ENCODE peak calls at places on chromosomes 5 and 9, in six cellular contexts. D is WERI-Rb-1, A is upper lobe of right lung, I is thoracic aorta, T is AG10803, R is cardiac muscle cell. Q is an unnamed sample.

GRCh38 chr5:170267431-170268152 is 30.0 kb downstream of the LCP2 start:
- DNase-seq in D (peak), A (peak), I (no peak), T (peak), R (peak), Q (peak)

GRCh38 chr9:29691758-29692407 is 2118.6 kb upstream of the C9orf72 start:
- DNase-seq in D (peak), A (no peak), I (no peak), T (no peak), R (peak), Q (peak)

GRCh38 chr9:120610975-120611689 is 31.2 kb upstream of the CDK5RAP2 start:
- DNase-seq in D (no peak), A (no peak), I (no peak), T (peak), R (no peak), Q (no peak)

GRCh38 chr9:86754581-86754980 is 192.7 kb downstream of the GAS1 start:
- DNase-seq in D (no peak), A (no peak), I (no peak), T (no peak), R (no peak), Q (no peak)

GRCh38 chr9:96302021-96302420 is at the start of gene HSD17B3:
- DNase-seq in D (no peak), A (no peak), I (no peak), T (no peak), R (no peak), Q (no peak)

GRCh38 chr5:43425965-43426364 is 13.8 kb upstream of the CCL28 start:
- DNase-seq in D (no peak), A (no peak), I (no peak), T (peak), R (no peak), Q (no peak)

GRCh38 chr5:53170748-53171349 is 61.3 kb upstream of the MOCS2 start:
- DNase-seq in D (no peak), A (no peak), I (no peak), T (peak), R (peak), Q (no peak)

GRCh38 chr9:113828211-113828610 is 47.9 kb upstream of the ZNF618 start:
- DNase-seq in D (no peak), A (no peak), I (no peak), T (no peak), R (no peak), Q (no peak)

GRCh38 chr5:67746103-67746502 is 469.5 kb upstream of the PIK3R1 start:
- DNase-seq in D (no peak), A (no peak), I (no peak), T (no peak), R (no peak), Q (no peak)

GRCh38 chr9:131755541-131756198 is 15.8 kb upstream of the RAPGEF1 start:
- DNase-seq in D (peak), A (peak), I (no peak), T (peak), R (peak), Q (peak)

GRCh38 chr9:127426756-127427155 is 2.6 kb downstream of the ZNF79 start:
- DNase-seq in D (no peak), A (no peak), I (no peak), T (no peak), R (no peak), Q (no peak)

GRCh38 chr9:114048533-114049452 is 29.3 kb downstream of the AMBP start:
- DNase-seq in D (no peak), A (no peak), I (no peak), T (no peak), R (no peak), Q (no peak)

GRCh38 chr5:68894673-68895072 is 199.1 kb upstream of the SLC30A5 start:
- DNase-seq in D (no peak), A (no peak), I (no peak), T (peak), R (no peak), Q (no peak)

GRCh38 chr9:130343445-130343918 is 77.9 kb downstream of the HMCN2 start:
- DNase-seq in D (peak), A (no peak), I (no peak), T (no peak), R (peak), Q (peak)

GRCh38 chr9:8558176-8558575 is 758.6 kb upstream of the DMAC1 start:
- DNase-seq in D (no peak), A (no peak), I (no peak), T (no peak), R (no peak), Q (no peak)

GRCh38 chr9:134039386-134040175 is 14.3 kb downstream of the BRD3OS start:
- DNase-seq in D (no peak), A (no peak), I (no peak), T (no peak), R (no peak), Q (no peak)

GRCh38 chr9:127075592-127076380 is 46.6 kb downstream of the ANGPTL2 start:
- DNase-seq in D (peak), A (no peak), I (no peak), T (no peak), R (no peak), Q (no peak)

GRCh38 chr5:23208959-23209431 is 298.4 kb upstream of the PRDM9 start:
- DNase-seq in D (peak), A (no peak), I (no peak), T (no peak), R (peak), Q (no peak)

GRCh38 chr5:172683264-172683663 is 42.2 kb downstream of the NEURL1B start:
- DNase-seq in D (no peak), A (no peak), I (no peak), T (no peak), R (no peak), Q (no peak)

GRCh38 chr5:172681421-172681820 is 40.4 kb downstream of the NEURL1B start:
- DNase-seq in D (no peak), A (no peak), I (no peak), T (no peak), R (no peak), Q (no peak)

GRCh38 chr5:172686111-172686510 is 45.0 kb downstream of the NEURL1B start:
- DNase-seq in D (no peak), A (no peak), I (no peak), T (no peak), R (no peak), Q (no peak)

GRCh38 chr5:172685036-172685435 is 44.0 kb downstream of the NEURL1B start:
- DNase-seq in D (no peak), A (no peak), I (no peak), T (no peak), R (no peak), Q (no peak)

DNA sequence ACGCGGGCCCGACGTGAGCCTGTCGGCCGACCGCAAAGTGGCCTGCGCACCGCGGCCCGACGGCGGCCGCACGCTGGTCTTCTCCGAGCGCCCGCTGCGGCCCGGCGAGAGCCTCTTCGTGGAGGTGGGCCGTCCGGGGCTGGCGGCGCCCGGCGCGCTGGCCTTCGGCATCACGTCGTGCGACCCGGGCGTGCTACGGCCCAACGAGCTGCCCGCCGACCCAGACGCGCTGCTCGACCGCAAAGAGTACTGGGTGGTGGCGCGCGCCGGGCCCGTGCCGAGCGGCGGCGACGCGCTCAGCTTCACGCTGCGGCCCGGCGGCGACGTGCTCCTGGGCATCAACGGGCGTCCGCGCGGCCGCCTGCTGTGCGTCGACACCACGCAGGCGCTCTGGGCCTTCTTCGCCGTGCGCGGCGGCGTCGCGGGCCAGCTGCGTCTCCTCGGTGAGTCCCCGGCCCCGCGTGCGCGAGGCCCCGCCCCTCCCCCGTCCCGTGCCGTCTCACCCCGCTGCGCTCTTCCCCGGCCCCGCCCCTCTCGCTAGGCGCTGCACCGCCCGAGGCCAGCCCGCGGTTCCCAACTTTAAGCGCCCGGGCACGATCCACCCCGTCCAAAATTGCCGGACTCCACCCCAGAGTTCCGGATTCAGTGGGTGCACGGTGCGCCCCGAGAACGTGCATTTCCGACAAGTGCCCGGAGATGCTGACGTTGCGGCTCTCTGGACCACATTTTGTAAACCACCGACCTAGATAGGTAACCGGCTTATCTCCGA is 42.8 kb downstream of the NEURL1B start:
- DNase-seq in D (no peak), A (no peak), I (no peak), T (no peak), R (no peak), Q (no peak)
- TF ChIP-seq CTCF in D (no peak), A (no peak), I (no peak), T (no peak), R (no peak), Q (no peak)

DNA sequence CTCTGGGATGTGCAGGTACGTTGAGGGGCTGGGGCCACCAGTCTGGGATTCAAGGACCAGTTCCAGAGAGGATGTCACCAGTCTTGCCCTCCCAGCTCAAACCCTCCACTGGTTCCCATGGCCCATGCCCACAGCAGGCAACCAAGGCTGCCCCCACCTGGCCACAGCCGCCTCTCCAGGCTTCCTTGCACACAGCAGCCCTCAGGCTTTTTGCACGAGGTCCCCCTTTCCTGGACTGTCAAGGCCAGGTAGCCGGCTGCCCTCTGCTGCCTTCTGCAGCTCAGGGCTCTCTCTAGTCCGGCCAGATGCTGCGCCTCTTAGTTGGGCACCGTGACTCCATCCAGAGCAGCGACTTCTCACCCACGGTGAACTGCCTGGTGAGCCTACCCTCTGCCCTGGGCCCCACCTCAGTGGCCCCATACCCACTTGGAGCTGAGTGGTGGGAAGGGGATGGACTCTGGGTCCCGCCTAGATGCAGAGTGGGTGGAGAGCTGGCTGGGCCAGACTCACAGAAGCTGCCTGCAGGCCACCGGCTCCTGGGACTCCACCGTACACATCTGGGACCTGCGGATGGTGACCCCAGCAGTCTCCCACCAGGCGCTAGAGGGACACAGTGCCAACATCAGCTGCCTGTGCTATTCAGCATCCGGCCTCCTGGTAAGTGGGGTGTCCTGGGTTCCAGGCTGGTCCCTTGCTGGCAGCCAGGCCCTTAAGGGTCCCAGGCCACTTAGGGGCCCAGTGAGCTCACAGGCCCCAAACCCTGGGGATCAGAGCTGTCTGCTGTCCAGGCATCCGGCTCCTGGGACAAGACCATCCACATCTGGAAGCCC is 2.9 kb downstream of the WDR38 start:
- DNase-seq in D (peak), A (no peak), I (no peak), T (no peak), R (peak), Q (peak)
- TF ChIP-seq CTCF in D (peak), A (no peak), I (no peak), T (peak), R (peak), Q (no peak)

GRCh38 chr5:127442085-127442484 is 75.4 kb upstream of the PRRC1 start:
- DNase-seq in D (no peak), A (no peak), I (no peak), T (no peak), R (peak), Q (no peak)
- TF ChIP-seq CTCF in D (no peak), A (peak), I (no peak), T (peak), R (peak), Q (peak)

GRCh38 chr9:76218868-76219462 is 175.3 kb downstream of the RFK start:
- DNase-seq in D (no peak), A (no peak), I (no peak), T (no peak), R (no peak), Q (no peak)

GRCh38 chr9:76218151-76218867 is 175.9 kb downstream of the RFK start:
- DNase-seq in D (no peak), A (no peak), I (no peak), T (no peak), R (no peak), Q (no peak)

GRCh38 chr9:76221423-76221822 is 172.8 kb downstream of the RFK start:
- DNase-seq in D (no peak), A (no peak), I (no peak), T (no peak), R (no peak), Q (no peak)

GRCh38 chr9:76216161-76216649 is 178.0 kb downstream of the RFK start:
- DNase-seq in D (no peak), A (no peak), I (no peak), T (peak), R (no peak), Q (no peak)

DNA sequence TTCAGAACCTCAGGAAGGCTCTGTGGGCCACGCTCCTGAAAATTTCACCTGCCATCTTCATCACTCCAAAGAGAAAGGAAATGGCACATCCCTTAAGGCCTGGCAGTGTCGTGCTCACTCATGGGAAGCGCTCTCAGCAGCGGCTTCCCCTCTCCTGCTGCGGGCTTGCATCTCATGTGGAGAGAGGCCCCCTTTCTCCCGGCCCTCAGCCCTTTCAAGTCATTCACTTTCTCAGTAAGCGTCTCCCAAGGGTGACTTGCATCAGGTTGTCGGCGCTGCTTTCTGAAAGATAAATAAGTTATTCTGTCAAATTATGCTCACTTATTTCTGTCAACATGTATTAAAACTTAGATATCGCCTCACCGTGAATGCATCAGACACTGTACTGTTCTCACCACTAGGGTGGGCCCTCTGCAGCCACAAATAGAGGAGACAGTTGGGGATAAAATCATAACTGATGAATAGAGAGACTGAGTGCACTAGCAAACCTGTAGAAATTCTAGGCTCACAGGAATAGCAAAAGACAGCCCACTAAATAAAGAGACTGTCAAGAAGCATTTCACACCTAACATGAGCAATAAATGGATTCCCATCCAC is 174.6 kb downstream of the RFK start:
- DNase-seq in D (peak), A (no peak), I (no peak), T (no peak), R (no peak), Q (no peak)
- TF ChIP-seq CTCF in D (peak), A (no peak), I (peak), T (no peak), R (peak), Q (peak)

GRCh38 chr5:96516631-96517071 is 83.6 kb upstream of the PCSK1 start:
- DNase-seq in D (no peak), A (no peak), I (no peak), T (peak), R (no peak), Q (no peak)
- TF ChIP-seq CTCF in D (no peak), A (no peak), I (no peak), T (peak), R (peak), Q (no peak)

DNA sequence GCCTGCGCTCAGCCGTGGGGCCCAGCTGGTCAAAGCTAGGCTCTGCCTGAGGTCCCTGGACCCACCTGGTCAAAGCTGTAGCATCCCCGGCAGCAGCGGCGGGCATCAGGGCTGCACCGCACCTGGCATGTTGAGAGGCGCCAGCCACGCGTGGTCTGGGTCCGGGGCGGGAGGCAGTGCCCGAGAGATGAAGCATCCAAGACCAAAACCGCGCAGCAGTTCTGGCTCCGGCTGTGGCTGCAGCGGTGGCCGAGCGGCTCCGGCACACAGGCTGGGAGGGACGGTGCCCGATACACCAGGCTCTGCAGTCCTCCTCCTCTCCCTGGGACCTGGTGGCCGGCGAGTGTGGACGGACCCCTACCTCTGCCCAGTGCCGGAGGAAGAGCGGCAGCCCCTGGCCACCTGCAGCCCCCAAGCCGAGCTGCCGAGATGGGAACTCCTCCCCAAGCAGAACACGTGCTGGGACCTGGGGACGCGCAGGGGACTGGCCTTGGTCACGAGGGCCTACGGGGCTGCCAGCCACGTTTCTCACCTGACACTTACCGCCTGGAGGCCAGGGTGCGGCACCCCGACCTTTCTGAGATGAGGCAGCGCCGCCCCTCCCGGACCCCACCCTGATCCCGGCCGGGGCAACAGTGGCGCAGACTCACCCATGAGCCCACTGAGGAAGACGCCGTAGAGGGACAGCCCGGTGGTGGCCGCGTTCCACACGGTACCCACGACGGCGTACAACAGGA is 33.0 kb downstream of the SLC9A3 start:
- DNase-seq in D (no peak), A (no peak), I (no peak), T (no peak), R (no peak), Q (no peak)
- TF ChIP-seq CTCF in D (no peak), A (no peak), I (no peak), T (no peak), R (no peak), Q (no peak)

Q was measured in glutamatergic neuron.